ENCODE peak calls at places on chromosomes 1 and 21, in five cellular contexts. G, Y, M, D and F are unnamed samples.

GRCh38 chr1:167171286-167171929 is 49.3 kb upstream of the POU2F1 start:
- DNase-seq in G (no peak), Y (no peak), M (no peak), D (no peak), F (no peak)

GRCh38 chr1:180156631-180157091 is 2.0 kb downstream of the QSOX1 start:
- DNase-seq in G (no peak), Y (no peak), M (no peak), D (no peak), F (no peak)

GRCh38 chr21:43608225-43608624 is 51.1 kb downstream of the HSF2BP start:
- DNase-seq in G (no peak), Y (no peak), M (no peak), D (no peak), F (no peak)

GRCh38 chr1:201299968-201300367 is 16.7 kb downstream of the PKP1 start:
- DNase-seq in G (no peak), Y (no peak), M (no peak), D (peak; percentile 63), F (no peak)

GRCh38 chr1:116491985-116492811 is 78.6 kb downstream of the CD58 start:
- DNase-seq in G (no peak), Y (no peak), M (no peak), D (no peak), F (no peak)

GRCh38 chr1:233665575-233666270 is 51.8 kb downstream of the KCNK1 start:
- DNase-seq in G (no peak), Y (no peak), M (no peak), D (no peak), F (no peak)

GRCh38 chr1:107776898-107777663 is 187.9 kb downstream of the VAV3 start:
- DNase-seq in G (no peak), Y (no peak), M (no peak), D (no peak), F (no peak)

GRCh38 chr1:24383381-24383940 is 30.1 kb downstream of the STPG1 start:
- DNase-seq in G (no peak), Y (no peak), M (no peak), D (no peak), F (no peak)

GRCh38 chr1:232629250-232630046 is 485 bp downstream of the SIPA1L2 start:
- DNase-seq in G (peak; percentile 28), Y (peak; percentile 32), M (no peak), D (peak; percentile 71), F (peak; percentile 36)

GRCh38 chr1:36620142-36620541 is 137.4 kb upstream of the CSF3R start:
- DNase-seq in G (no peak), Y (no peak), M (no peak), D (no peak), F (no peak)

GRCh38 chr1:228347181-228347580 is 59.5 kb downstream of the TRIM11 start:
- DNase-seq in G (no peak), Y (no peak), M (no peak), D (peak; percentile 14), F (no peak)

GRCh38 chr1:154870117-154870571 is at the start of gene KCNN3:
- DNase-seq in G (peak; percentile 98), Y (peak; percentile 94), M (peak; percentile 89), D (peak; percentile 94), F (peak; percentile 98)

GRCh38 chr1:1024421-1025415 is 4.8 kb downstream of the AGRN start:
- DNase-seq in G (peak; percentile 57), Y (no peak), M (no peak), D (peak; percentile 88), F (no peak)

GRCh38 chr1:219264557-219264956 is 90.9 kb downstream of the LYPLAL1 start:
- DNase-seq in G (peak; percentile 28), Y (no peak), M (peak; percentile 90), D (no peak), F (peak; percentile 16)

GRCh38 chr1:16905856-16906702 is 10.3 kb downstream of the RNU1-2 start:
- DNase-seq in G (no peak), Y (no peak), M (no peak), D (no peak), F (no peak)

GRCh38 chr1:198483645-198484044 is 56.8 kb downstream of the ATP6V1G3 start:
- DNase-seq in G (no peak), Y (no peak), M (no peak), D (no peak), F (no peak)

GRCh38 chr1:211327341-211327921 is 798 bp downstream of the TRAF5 start:
- DNase-seq in G (peak; percentile 50), Y (no peak), M (no peak), D (no peak), F (no peak)

GRCh38 chr21:42287193-42288083 is 27.8 kb downstream of the TFF3 start:
- DNase-seq in G (no peak), Y (no peak), M (no peak), D (no peak), F (no peak)

GRCh38 chr1:203368624-203369451 is 17.9 kb upstream of the FMOD start:
- DNase-seq in G (no peak), Y (no peak), M (no peak), D (peak; percentile 55), F (no peak)

GRCh38 chr1:115332813-115333608 is 5.0 kb downstream of the NGF start:
- DNase-seq in G (no peak), Y (no peak), M (no peak), D (no peak), F (no peak)

GRCh38 chr1:19311931-19312781 is at the start of the genes AKR7A2 and SLC66A1:
- DNase-seq in G (peak; percentile 62), Y (peak; percentile 77), M (peak; percentile 65), D (peak; percentile 94), F (peak; percentile 93)

GRCh38 chr1:89870998-89871397 is 50.2 kb downstream of the LRRC8D start:
- DNase-seq in G (no peak), Y (no peak), M (no peak), D (no peak), F (no peak)